ENCODE peak calls at places on chromosomes 12 and 14, in six cellular contexts. J, G, V, L, O and S are unnamed samples.

GRCh38 chr12:2547273-2548044 is 247.3 kb upstream of the FKBP4 start:
- DNase-seq in J (no peak), G (no peak), V (no peak), L (no peak), O (no peak), S (no peak)

GRCh38 chr14:35201066-35201465 is 78.7 kb downstream of the PRORP start:
- DNase-seq in J (no peak), G (peak), V (no peak), L (no peak), O (no peak), S (no peak)

GRCh38 chr12:107951024-107951423 is 176.5 kb downstream of the ASCL4 start:
- DNase-seq in J (no peak), G (no peak), V (no peak), L (no peak), O (no peak), S (no peak)

GRCh38 chr12:120047072-120047471 is 58.0 kb downstream of the BICDL1 start:
- DNase-seq in J (no peak), G (no peak), V (no peak), L (no peak), O (no peak), S (no peak)

GRCh38 chr14:94690486-94690885 is 78.3 kb downstream of the SERPINA3 start:
- DNase-seq in J (no peak), G (no peak), V (no peak), L (no peak), O (no peak), S (no peak)

GRCh38 chr14:91870001-91870400 is 2.7 kb upstream of the TC2N start:
- DNase-seq in J (no peak), G (no peak), V (no peak), L (no peak), O (no peak), S (peak)

GRCh38 chr14:34665785-34666425 is 36.0 kb upstream of the SNX6 start:
- DNase-seq in J (peak), G (no peak), V (no peak), L (peak), O (no peak), S (no peak)

GRCh38 chr12:86729798-86730197 is 473.6 kb upstream of the MGAT4C start:
- DNase-seq in J (no peak), G (no peak), V (no peak), L (no peak), O (no peak), S (no peak)

GRCh38 chr14:21978184-21978998 is 304.8 kb upstream of the OR4E1 start:
- DNase-seq in J (peak), G (peak), V (peak), L (peak), O (peak), S (peak)

GRCh38 chr12:55516391-55516790 is 24.2 kb downstream of the OR6C68 start:
- DNase-seq in J (no peak), G (no peak), V (no peak), L (no peak), O (no peak), S (no peak)

GRCh38 chr14:36773136-36773540 is 111.5 kb downstream of the PAX9 start:
- DNase-seq in J (peak), G (peak), V (no peak), L (peak), O (no peak), S (peak)

GRCh38 chr12:22409071-22409951 is 74.8 kb upstream of the ST8SIA1 start:
- DNase-seq in J (no peak), G (no peak), V (no peak), L (no peak), O (no peak), S (peak)

GRCh38 chr12:91877461-91878230 is 268.0 kb downstream of the BTG1 start:
- DNase-seq in J (no peak), G (no peak), V (no peak), L (no peak), O (no peak), S (no peak)

GRCh38 chr12:109459247-109459646 is 17.9 kb downstream of the KCTD10 start:
- DNase-seq in J (peak), G (no peak), V (no peak), L (peak), O (no peak), S (no peak)

GRCh38 chr12:93059288-93059687 is 130.2 kb upstream of the EEA1 start:
- DNase-seq in J (no peak), G (no peak), V (no peak), L (no peak), O (no peak), S (no peak)

GRCh38 chr12:79983492-79983891 is 48.6 kb upstream of the PPP1R12A start:
- DNase-seq in J (peak), G (no peak), V (no peak), L (peak), O (no peak), S (no peak)

GRCh38 chr12:21054334-21054733 is 76.7 kb upstream of the SLCO1B1 start:
- DNase-seq in J (no peak), G (no peak), V (no peak), L (no peak), O (no peak), S (no peak)

GRCh38 chr14:93234798-93235197 is 27.7 kb downstream of the UBR7 start:
- DNase-seq in J (peak), G (peak), V (no peak), L (no peak), O (no peak), S (peak)

GRCh38 chr12:123150804-123151678 is at the start of gene PITPNM2:
- DNase-seq in J (peak), G (peak), V (peak), L (peak), O (no peak), S (peak)

GRCh38 chr14:36605506-36605857 is 23.1 kb upstream of the NKX2-8 start:
- DNase-seq in J (no peak), G (no peak), V (no peak), L (no peak), O (no peak), S (peak)

GRCh38 chr12:54277823-54278276 is 2.1 kb downstream of the CBX5 start:
- DNase-seq in J (no peak), G (no peak), V (no peak), L (peak), O (no peak), S (peak)

GRCh38 chr12:54279632-54280400 is at the start of gene CBX5:
- DNase-seq in J (peak), G (peak), V (peak), L (peak), O (peak), S (peak)

GRCh38 chr12:54279227-54279631 is 693 bp downstream of the CBX5 start:
- DNase-seq in J (no peak), G (no peak), V (no peak), L (no peak), O (no peak), S (no peak)

GRCh38 chr12:54282949-54283593 is 2.5 kb downstream of the HNRNPA1 start:
- DNase-seq in J (no peak), G (no peak), V (no peak), L (no peak), O (no peak), S (no peak)

DNA sequence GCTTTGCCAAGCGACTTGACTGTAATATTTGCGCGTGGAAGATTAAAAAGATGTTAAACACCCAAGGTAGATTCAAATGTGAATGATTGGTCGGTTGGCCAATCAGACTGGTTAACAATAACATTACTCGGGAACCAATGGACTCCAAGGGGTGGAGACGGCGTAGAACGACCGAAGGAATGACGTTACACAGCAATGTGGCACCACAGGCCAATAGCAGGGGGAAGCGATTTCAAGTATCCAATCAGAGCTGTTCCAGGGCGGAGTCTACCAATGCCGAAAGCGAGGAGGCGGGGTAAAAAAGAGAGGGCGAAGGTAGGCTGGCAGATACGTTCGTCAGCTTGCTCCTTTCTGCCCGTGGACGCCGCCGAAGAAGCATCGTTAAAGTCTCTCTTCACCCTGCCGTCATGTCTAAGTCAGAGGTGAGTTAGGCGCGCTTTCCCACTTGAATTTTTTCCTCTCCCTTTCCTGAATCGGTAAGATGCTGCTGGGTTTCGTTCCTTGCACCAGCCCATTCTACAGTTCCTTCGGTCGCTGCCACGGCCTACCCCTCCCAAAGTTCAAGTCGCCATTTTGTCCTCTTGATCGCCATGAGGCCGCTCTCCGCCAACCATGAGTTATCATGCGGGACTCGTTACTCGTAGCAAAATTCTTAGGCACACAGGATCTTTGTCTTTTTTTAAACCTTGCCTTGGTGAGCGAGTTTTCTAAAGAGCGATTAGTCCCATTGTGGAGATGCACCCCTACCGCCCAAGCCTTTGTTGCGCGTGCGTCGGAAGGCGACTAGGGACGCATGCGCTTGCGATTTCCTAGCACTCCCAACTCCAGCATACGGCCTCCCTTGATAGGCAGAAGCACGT is at the start of gene HNRNPA1:
- DNase-seq in J (peak), G (peak), V (peak), L (peak), O (peak), S (peak)
- H2AK5ac ChIP-seq in J (peak), G (peak), V (no peak), L (peak), O (peak), S (peak)

DNA sequence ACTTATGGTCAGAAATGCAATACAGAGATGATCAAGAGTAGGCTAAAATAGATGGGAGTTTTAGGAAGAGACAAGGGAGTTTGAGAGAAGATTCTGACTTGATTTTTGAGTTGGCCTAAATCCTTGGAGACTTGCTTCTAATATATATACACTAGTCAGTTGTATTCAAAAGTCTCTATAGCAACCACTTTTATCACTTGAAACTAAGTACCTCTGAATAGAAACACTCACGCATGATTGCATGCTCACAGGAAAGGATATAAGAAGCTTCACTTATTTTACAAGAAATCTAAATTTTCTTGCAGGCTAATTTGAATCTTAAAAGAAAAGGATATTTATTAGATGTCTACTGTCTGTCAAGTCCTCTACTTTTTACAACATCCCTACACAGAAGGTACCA is 316.8 kb downstream of the SNAPC1 start:
- DNase-seq in J (no peak), G (no peak), V (no peak), L (no peak), O (no peak), S (no peak)
- H3K4me3 ChIP-seq in J (no peak), G (no peak), V (no peak), L (no peak), O (no peak), S (no peak)

DNA sequence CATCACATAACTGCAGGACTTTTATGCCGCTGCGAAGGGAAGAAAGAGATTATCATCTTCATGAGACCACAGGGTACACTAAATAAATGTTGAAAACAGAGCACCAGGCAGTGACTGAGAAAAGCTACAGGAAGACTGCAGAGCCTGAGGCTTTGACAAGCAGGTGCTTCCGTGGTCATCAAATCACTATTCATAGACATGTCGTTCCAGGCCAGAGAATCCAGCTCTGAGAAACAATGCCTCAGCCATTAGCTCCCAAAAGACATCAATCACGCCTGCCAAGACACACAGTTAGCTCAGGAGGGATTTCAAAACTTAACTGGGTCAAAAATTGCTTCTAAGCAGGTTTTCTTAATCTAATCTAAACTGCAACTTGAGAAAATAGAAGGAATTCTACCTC is 47.2 kb upstream of the GARIN6 start:
- DNase-seq in J (no peak), G (no peak), V (no peak), L (no peak), O (no peak), S (no peak)
- H3K4me2 ChIP-seq in J (no peak), G (no peak), V (no peak), L (no peak), O (no peak), S (no peak)

DNA sequence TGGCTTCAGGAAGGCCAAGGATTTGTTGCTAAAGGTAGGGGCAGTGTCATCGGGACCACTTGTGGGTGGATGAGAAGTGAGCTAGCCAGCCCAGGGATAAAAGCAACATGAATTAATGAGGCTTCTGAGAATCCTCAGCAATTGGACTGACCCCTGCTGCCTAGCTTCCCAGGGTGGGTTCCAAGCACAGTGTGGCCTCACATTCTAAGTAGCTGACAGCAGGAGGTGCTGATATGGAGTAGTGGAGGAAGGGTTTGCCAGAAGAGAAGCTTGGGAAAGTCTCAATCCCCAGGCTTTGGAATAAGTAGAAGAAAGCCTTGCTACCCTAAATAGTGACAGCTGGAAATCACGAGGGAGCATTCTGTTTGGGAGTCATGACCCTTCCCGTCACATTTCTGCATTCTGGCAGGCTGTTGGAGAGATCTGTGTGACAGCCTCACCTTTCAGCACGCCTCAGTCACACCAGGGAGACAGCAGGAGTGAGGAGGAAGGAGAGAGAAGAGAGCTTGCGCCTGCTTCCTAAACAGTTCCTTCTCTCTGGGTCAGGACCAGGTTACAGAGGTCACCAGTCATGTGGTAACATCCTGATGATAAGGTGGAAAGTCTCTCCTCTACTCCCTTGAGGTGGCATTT is 31.2 kb downstream of the DACT1 start:
- DNase-seq in J (no peak), G (no peak), V (no peak), L (no peak), O (no peak), S (peak)
- H2AK5ac ChIP-seq in J (no peak), G (no peak), V (no peak), L (no peak), O (no peak), S (no peak)

DNA sequence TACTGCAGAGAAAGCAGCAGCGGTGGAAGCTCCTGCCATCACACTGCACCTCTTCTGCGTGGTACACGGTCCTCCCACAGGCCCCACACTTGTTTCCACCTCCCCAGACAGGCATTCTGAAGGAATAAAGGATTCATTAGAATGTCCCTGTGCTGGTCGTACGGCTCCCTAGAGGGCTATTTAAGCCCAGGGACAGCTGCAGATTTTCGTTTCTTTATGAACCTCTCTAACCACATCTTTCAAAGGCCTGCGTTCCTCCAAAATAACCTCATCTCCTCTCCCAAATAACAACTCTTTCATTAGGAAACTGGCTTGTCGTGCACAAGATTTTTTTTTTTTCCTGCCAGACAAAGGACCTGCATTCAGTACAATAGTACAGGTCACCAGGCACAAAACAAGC is 12.7 kb downstream of the CSRP2 start:
- DNase-seq in J (no peak), G (no peak), V (peak), L (peak), O (no peak), S (no peak)
- H3K4me3 ChIP-seq in J (no peak), G (no peak), V (peak), L (no peak), O (no peak), S (no peak)

DNA sequence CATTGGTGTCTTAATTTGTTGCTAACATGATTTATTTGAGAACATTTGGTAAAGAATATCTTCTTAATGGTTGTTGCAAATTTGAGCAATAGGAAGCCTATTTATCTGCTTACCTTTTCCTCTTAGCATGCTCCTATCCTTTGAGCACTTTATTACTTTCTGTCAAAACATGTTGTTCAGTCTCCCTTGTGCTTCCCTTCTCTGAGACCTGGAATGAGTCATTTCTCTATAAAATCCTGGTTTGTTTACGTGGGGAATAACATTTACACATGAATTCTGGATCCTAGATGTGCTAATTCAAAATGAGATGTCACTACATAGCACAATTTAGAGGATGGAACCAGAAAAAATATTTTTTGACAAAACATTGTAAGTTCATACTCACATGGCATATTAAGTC is 844.0 kb upstream of the LRFN5 start:
- DNase-seq in J (no peak), G (no peak), V (no peak), L (peak), O (no peak), S (no peak)
- H3K4me2 ChIP-seq in J (no peak), G (no peak), V (no peak), L (no peak), O (no peak), S (no peak)